ENCODE peak calls at places on chromosomes 2 and 18, in six cellular contexts. X, L, K, S, M and I are unnamed samples.

GRCh38 chr2:88897718-88898117 is 206.2 kb downstream of the RPIA start:
- DNase-seq in X (no peak), L (no peak), K (no peak), S (no peak), M (no peak), I (no peak)

GRCh38 chr18:79062806-79063205 is 6.4 kb upstream of the ATP9B start:
- DNase-seq in X (no peak), L (no peak), K (no peak), S (no peak), M (no peak), I (no peak)

GRCh38 chr18:69916412-69916811 is 31.3 kb downstream of the CD226 start:
- DNase-seq in X (no peak), L (no peak), K (peak; percentile 26), S (no peak), M (no peak), I (no peak)

GRCh38 chr18:48027401-48027931 is 97.0 kb upstream of the SMAD2 start:
- DNase-seq in X (no peak), L (no peak), K (no peak), S (no peak), M (no peak), I (no peak)

GRCh38 chr2:179854891-179855290 is 6.5 kb downstream of the ZNF385B start:
- DNase-seq in X (no peak), L (no peak), K (no peak), S (no peak), M (no peak), I (no peak)

GRCh38 chr2:28055325-28055970 is 164.9 kb downstream of the BABAM2 start:
- DNase-seq in X (no peak), L (no peak), K (peak; percentile 55), S (no peak), M (no peak), I (no peak)

GRCh38 chr18:47747260-47747795 is 183.1 kb downstream of the SMAD2 start:
- DNase-seq in X (no peak), L (no peak), K (no peak), S (no peak), M (peak; percentile 44), I (no peak)

GRCh38 chr2:200177971-200178911 is 128.3 kb upstream of the SPATS2L start:
- DNase-seq in X (no peak), L (no peak), K (peak; percentile 71), S (no peak), M (no peak), I (no peak)

GRCh38 chr2:181461056-181461630 is 4.0 kb downstream of the ITGA4 start:
- DNase-seq in X (no peak), L (no peak), K (no peak), S (no peak), M (no peak), I (peak; percentile 36)

GRCh38 chr2:129923265-129924141 is 56.0 kb upstream of the RAB6C start:
- DNase-seq in X (peak; percentile 90), L (no peak), K (peak; percentile 37), S (peak; percentile 73), M (peak; percentile 95), I (peak; percentile 42)

GRCh38 chr2:2727876-2728511 is 396.9 kb upstream of the MYT1L start:
- DNase-seq in X (no peak), L (no peak), K (no peak), S (no peak), M (no peak), I (no peak)

GRCh38 chr2:161952722-161953322 is 121.2 kb downstream of the DPP4 start:
- DNase-seq in X (no peak), L (no peak), K (no peak), S (no peak), M (no peak), I (peak; percentile 62)

GRCh38 chr2:232937278-232937906 is 67.3 kb downstream of the SNORC start:
- DNase-seq in X (no peak), L (no peak), K (peak; percentile 55), S (no peak), M (no peak), I (no peak)

GRCh38 chr18:3329871-3330270 is 67.9 kb downstream of the MYL12B start:
- DNase-seq in X (no peak), L (no peak), K (no peak), S (no peak), M (no peak), I (no peak)

GRCh38 chr2:120238728-120239487 is 13.7 kb upstream of the RALB start:
- DNase-seq in X (no peak), L (no peak), K (peak; percentile 83), S (no peak), M (peak; percentile 58), I (no peak)

GRCh38 chr2:239858179-239858578 is 167.0 kb downstream of the NDUFA10 start:
- DNase-seq in X (no peak), L (no peak), K (no peak), S (peak; percentile 71), M (peak; percentile 5), I (no peak)

GRCh38 chr2:240961878-240962277 is 36.5 kb upstream of the SNED1 start:
- DNase-seq in X (no peak), L (no peak), K (no peak), S (no peak), M (peak; percentile 20), I (peak; percentile 2)

GRCh38 chr2:199019898-199020507 is 437.7 kb downstream of the SATB2 start:
- DNase-seq in X (peak; percentile 71), L (no peak), K (peak; percentile 59), S (peak; percentile 56), M (peak; percentile 67), I (no peak)

GRCh38 chr18:72197598-72197997 is 346.5 kb downstream of the CBLN2 start:
- DNase-seq in X (no peak), L (no peak), K (no peak), S (no peak), M (no peak), I (no peak)

GRCh38 chr2:205435970-205436369 is 246.3 kb upstream of the NRP2 start:
- DNase-seq in X (no peak), L (no peak), K (peak; percentile 35), S (no peak), M (no peak), I (no peak)

GRCh38 chr2:1403565-1403964 is 9.7 kb upstream of the TPO start:
- DNase-seq in X (no peak), L (no peak), K (no peak), S (peak; percentile 6), M (no peak), I (no peak)

GRCh38 chr2:29702276-29702675 is 219.1 kb downstream of the ALK start:
- DNase-seq in X (no peak), L (no peak), K (no peak), S (no peak), M (no peak), I (no peak)

GRCh38 chr18:44773640-44774155 is 93.0 kb downstream of the SETBP1 start:
- DNase-seq in X (no peak), L (no peak), K (no peak), S (no peak), M (no peak), I (no peak)

GRCh38 chr2:2586068-2586776 is 255.1 kb upstream of the MYT1L start:
- DNase-seq in X (no peak), L (no peak), K (no peak), S (peak; percentile 53), M (peak; percentile 40), I (no peak)

GRCh38 chr18:12890500-12890899 is 6.5 kb upstream of the PTPN2 start:
- DNase-seq in X (peak; percentile 56), L (no peak), K (no peak), S (peak; percentile 74), M (no peak), I (no peak)

GRCh38 chr2:135997380-135997779 is 12.0 kb upstream of the DARS1 start:
- DNase-seq in X (peak; percentile 91), L (no peak), K (no peak), S (peak; percentile 76), M (peak; percentile 95), I (no peak)

GRCh38 chr2:46239175-46239846 is 57.9 kb upstream of the EPAS1 start:
- DNase-seq in X (no peak), L (no peak), K (no peak), S (no peak), M (no peak), I (no peak)

DNA sequence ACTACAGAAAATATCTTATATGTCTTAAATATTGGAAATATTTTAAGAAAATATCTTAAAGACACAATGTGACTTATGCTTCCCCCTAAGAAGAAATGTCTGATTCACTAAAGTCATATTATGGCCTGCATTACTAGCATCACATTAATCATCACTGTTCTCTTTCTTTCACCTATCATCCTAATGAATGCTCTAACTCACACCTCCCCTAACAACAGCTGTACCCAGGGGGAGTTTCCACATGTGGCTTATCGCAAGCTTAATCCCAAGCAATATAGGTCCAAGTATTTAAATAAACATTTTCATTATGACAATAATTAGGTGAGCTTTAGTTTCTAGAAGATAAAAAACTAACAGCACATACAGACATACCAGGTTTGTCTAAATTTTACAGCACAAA is 39.6 kb downstream of the REV1 start:
- DNase-seq in X (no peak), L (no peak), K (no peak), S (no peak), M (no peak), I (no peak)
- H3K36me3 ChIP-seq in X (peaks cover 9% of the 10 kb centered on the region), L (peaks cover 10% of the 10 kb centered on the region), K (peaks cover 9% of the 10 kb centered on the region), S (peaks cover 33% of the 10 kb centered on the region), M (peaks cover 40% of the 10 kb centered on the region), I (peaks cover 68% of the 10 kb centered on the region)

DNA sequence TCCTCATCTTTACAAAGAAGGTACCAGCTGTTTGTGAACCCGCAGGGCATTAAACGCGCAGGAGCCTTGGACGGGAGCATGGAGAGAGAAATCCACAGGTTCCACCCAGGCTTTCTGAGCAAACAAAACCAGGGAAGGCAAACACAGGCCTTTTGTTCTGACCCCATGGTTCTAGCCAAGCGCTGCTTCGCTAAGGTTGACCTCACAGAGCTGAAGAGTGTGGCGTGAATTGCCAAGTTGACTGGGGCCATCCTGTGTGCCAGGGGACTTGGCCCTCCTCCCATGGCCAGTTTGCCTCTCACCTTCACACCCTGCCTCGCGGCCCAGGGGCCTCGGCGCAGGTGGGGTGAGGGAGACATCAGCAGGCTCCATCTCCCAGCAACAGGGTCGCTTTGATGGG is 74.1 kb downstream of the VAPA start:
- DNase-seq in X (no peak), L (peak; percentile 29), K (no peak), S (no peak), M (no peak), I (no peak)
- H3K36me3 ChIP-seq in X (no peaks in the 10 kb centered on the region), L (no peaks in the 10 kb centered on the region), K (no peaks in the 10 kb centered on the region), S (no peaks in the 10 kb centered on the region), M (no peaks in the 10 kb centered on the region), I (no peaks in the 10 kb centered on the region)

GRCh38 chr2:42298132-42298531 is 62.9 kb downstream of the COX7A2L start:
- DNase-seq in X (no peak), L (no peak), K (peak; percentile 60), S (no peak), M (no peak), I (no peak)
- H3K36me3 ChIP-seq in X (peaks cover 15% of the 10 kb centered on the region), L (peaks cover 7% of the 10 kb centered on the region), K (peaks cover 19% of the 10 kb centered on the region), S (peaks cover 39% of the 10 kb centered on the region), M (peaks cover 86% of the 10 kb centered on the region), I (peaks cover 54% of the 10 kb centered on the region)

DNA sequence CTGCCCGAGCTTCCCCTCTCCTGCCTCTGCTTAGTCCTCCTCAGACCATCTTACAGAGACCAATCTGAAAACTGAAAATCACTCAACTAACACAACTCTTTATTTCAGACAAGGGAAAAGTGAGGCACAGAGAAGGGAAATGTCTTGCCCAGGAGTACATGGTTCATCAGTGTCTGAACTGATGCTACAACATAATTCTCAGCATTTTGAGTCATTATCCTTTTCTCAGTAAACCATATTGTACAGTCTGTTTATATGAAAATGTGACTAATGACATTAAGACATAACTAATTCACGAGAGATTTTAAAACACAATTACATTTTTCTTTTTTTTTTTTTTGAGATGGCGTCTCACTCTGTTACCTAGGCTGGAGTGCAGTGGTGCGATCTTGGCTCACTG is 62.7 kb downstream of the ITSN2 start:
- DNase-seq in X (no peak), L (no peak), K (peak; percentile 36), S (no peak), M (no peak), I (no peak)
- H3K36me3 ChIP-seq in X (peaks cover 11% of the 10 kb centered on the region), L (peaks cover 44% of the 10 kb centered on the region), K (peaks cover 35% of the 10 kb centered on the region), S (peaks cover 78% of the 10 kb centered on the region), M (peaks cover 40% of the 10 kb centered on the region), I (peaks cover 80% of the 10 kb centered on the region)

GRCh38 chr18:23523429-23524212 is 20.3 kb downstream of the RMC1 start:
- DNase-seq in X (no peak), L (no peak), K (peak; percentile 48), S (no peak), M (no peak), I (no peak)
- H3K36me3 ChIP-seq in X (peaks cover 40% of the 10 kb centered on the region), L (peaks cover 40% of the 10 kb centered on the region), K (peaks cover 60% of the 10 kb centered on the region), S (peaks cover 86% of the 10 kb centered on the region), M (peaks cover 77% of the 10 kb centered on the region), I (peaks cover 87% of the 10 kb centered on the region)